ENCODE peak calls at places on chromosomes 6 and 20, in five cellular contexts. Q is GM20000, O is psoas muscle, N is GM23338, F is stomach. X is an unnamed sample.

GRCh38 chr20:63165538-63166422 is 50.2 kb downstream of the YTHDF1 start:
- DNase-seq in Q (no peak), O (no peak), N (no peak), F (no peak), X (no peak)

GRCh38 chr6:120826253-120826652 is 508.0 kb downstream of the TBC1D32 start:
- DNase-seq in Q (peak; percentile 8), O (no peak), N (peak; percentile 69), F (peak; percentile 55), X (peak; percentile 47)

GRCh38 chr20:47320990-47321805 is 35.3 kb downstream of the ZMYND8 start:
- DNase-seq in Q (no peak), O (peak; percentile 1), N (peak; percentile 51), F (peak; percentile 41), X (no peak)

GRCh38 chr6:138726066-138727060 is 47.2 kb upstream of the CCDC28A start:
- DNase-seq in Q (no peak), O (no peak), N (no peak), F (no peak), X (no peak)

GRCh38 chr6:17525637-17526036 is 74.5 kb upstream of the FAM8A1 start:
- DNase-seq in Q (no peak), O (no peak), N (no peak), F (no peak), X (no peak)

GRCh38 chr20:16518068-16518783 is 55.0 kb downstream of the KIF16B start:
- DNase-seq in Q (peak; percentile 50), O (no peak), N (peak; percentile 88), F (peak; percentile 52), X (peak; percentile 65)

GRCh38 chr6:145815875-145816274 is 1.3 kb upstream of the FBXO30 start:
- DNase-seq in Q (peak; percentile 32), O (no peak), N (no peak), F (no peak), X (no peak)

GRCh38 chr20:48727226-48727625 is 100.6 kb downstream of the PREX1 start:
- DNase-seq in Q (no peak), O (no peak), N (no peak), F (no peak), X (no peak)

GRCh38 chr6:85344996-85345395 is 104.9 kb upstream of the NT5E start:
- DNase-seq in Q (no peak), O (no peak), N (no peak), F (no peak), X (no peak)

GRCh38 chr6:36133912-36134311 is 3.6 kb downstream of the MAPK13 start:
- DNase-seq in Q (no peak), O (no peak), N (no peak), F (no peak), X (no peak)

GRCh38 chr6:115753446-115753845 is 307.2 kb downstream of the FRK start:
- DNase-seq in Q (no peak), O (no peak), N (no peak), F (no peak), X (no peak)

GRCh38 chr6:64224819-64225218 is 589.2 kb downstream of the PHF3 start:
- DNase-seq in Q (no peak), O (no peak), N (no peak), F (no peak), X (no peak)

GRCh38 chr6:68740828-68741500 is 105.9 kb downstream of the ADGRB3 start:
- DNase-seq in Q (peak; percentile 9), O (no peak), N (no peak), F (no peak), X (no peak)

GRCh38 chr6:92110390-92110789 is 1309.0 kb downstream of the EPHA7 start:
- DNase-seq in Q (no peak), O (no peak), N (no peak), F (no peak), X (no peak)

GRCh38 chr20:46129955-46130481 is 11.9 kb downstream of the CD40 start:
- DNase-seq in Q (no peak), O (no peak), N (peak; percentile 31), F (no peak), X (no peak)

GRCh38 chr6:12640438-12640837 is 76.1 kb upstream of the PHACTR1 start:
- DNase-seq in Q (no peak), O (no peak), N (no peak), F (no peak), X (no peak)

GRCh38 chr6:166006593-166007301 is 160.9 kb downstream of the TBXT start:
- DNase-seq in Q (no peak), O (no peak), N (peak; percentile 37), F (no peak), X (peak; percentile 41)

GRCh38 chr20:10864076-10864672 is 190.4 kb upstream of the JAG1 start:
- DNase-seq in Q (no peak), O (no peak), N (peak; percentile 32), F (peak; percentile 75), X (no peak)

GRCh38 chr6:119163006-119163405 is 84.5 kb upstream of the FAM184A start:
- DNase-seq in Q (no peak), O (no peak), N (no peak), F (no peak), X (no peak)

GRCh38 chr6:129893513-129894098 is 32.5 kb upstream of the TMEM244 start:
- DNase-seq in Q (peak; percentile 28), O (no peak), N (no peak), F (no peak), X (no peak)

GRCh38 chr6:135935951-135936601 is 84.6 kb downstream of the PDE7B start:
- DNase-seq in Q (no peak), O (no peak), N (no peak), F (no peak), X (no peak)

GRCh38 chr6:81075974-81076373 is 676.5 kb downstream of the TENT5A start:
- DNase-seq in Q (no peak), O (no peak), N (peak; percentile 76), F (no peak), X (peak; percentile 77)

GRCh38 chr20:41632896-41633295 is 14.7 kb upstream of the CHD6 start:
- DNase-seq in Q (no peak), O (no peak), N (no peak), F (no peak), X (no peak)

GRCh38 chr6:25122001-25122400 is 157.2 kb upstream of the CARMIL1 start:
- DNase-seq in Q (no peak), O (peak; percentile 35), N (no peak), F (no peak), X (no peak)

GRCh38 chr6:96570053-96570452 is 7.1 kb downstream of the FHL5 start:
- DNase-seq in Q (no peak), O (no peak), N (no peak), F (no peak), X (no peak)

GRCh38 chr6:105587349-105588115 is 184.7 kb upstream of the PREP start:
- DNase-seq in Q (no peak), O (no peak), N (no peak), F (no peak), X (no peak)

GRCh38 chr6:169782966-169783760 is 31.7 kb downstream of the ERMARD start:
- DNase-seq in Q (no peak), O (no peak), N (no peak), F (no peak), X (no peak)

GRCh38 chr20:57809149-57809548 is 99.3 kb upstream of the PMEPA1 start:
- DNase-seq in Q (no peak), O (no peak), N (no peak), F (no peak), X (no peak)

GRCh38 chr6:101110814-101111213 is 229.7 kb upstream of the ASCC3 start:
- DNase-seq in Q (no peak), O (no peak), N (no peak), F (no peak), X (no peak)

GRCh38 chr6:55069132-55069781 is 105.1 kb upstream of the HCRTR2 start:
- DNase-seq in Q (peak; percentile 5), O (no peak), N (peak; percentile 75), F (peak; percentile 32), X (peak; percentile 68)

GRCh38 chr6:1917628-1918371 is 308.1 kb downstream of the FOXC1 start:
- DNase-seq in Q (no peak), O (no peak), N (no peak), F (no peak), X (no peak)

GRCh38 chr6:134111062-134111677 is 58.7 kb upstream of the SLC2A12 start:
- DNase-seq in Q (peak; percentile 81), O (no peak), N (peak; percentile 88), F (no peak), X (peak; percentile 74)

GRCh38 chr6:9103876-9104521 is 668.7 kb upstream of the SLC35B3 start:
- DNase-seq in Q (no peak), O (no peak), N (peak; percentile 29), F (no peak), X (no peak)

GRCh38 chr6:149443411-149444181 is 41.2 kb downstream of the ZC3H12D start:
- DNase-seq in Q (no peak), O (no peak), N (no peak), F (no peak), X (no peak)

GRCh38 chr6:140586426-140587061 is 1212.1 kb upstream of the CITED2 start:
- DNase-seq in Q (peak; percentile 12), O (no peak), N (no peak), F (no peak), X (no peak)

DNA sequence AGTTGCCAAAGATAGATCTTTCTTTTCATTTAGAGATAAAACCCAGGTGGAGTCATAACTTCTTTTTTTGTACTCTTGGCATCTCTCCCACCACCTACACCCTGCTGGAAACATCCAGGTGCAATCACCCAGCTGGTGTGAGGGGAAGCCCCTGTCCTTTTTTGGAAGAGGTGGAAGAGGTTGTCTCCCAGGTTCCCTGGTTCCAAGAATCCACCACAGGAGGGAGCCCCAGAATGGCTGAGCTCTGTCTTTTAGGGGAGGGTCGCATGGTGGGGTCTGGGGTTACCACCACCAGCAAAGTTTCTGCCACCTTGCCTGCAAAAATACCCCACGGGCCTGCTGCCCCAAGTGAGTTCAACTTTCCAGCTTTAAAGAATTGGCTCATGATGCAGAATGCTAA is 10.8 kb downstream of the SMOC2 start:
- DNase-seq in Q (no peak), O (no peak), N (peak; percentile 72), F (no peak), X (peak; percentile 50)
- TF ChIP-seq CTCF in Q (no peak), O (no peak), N (peak; percentile 76), F (no peak), X (peak; percentile 62)

GRCh38 chr6:108145639-108146038 is 20.2 kb upstream of the NR2E1 start:
- DNase-seq in Q (no peak), O (no peak), N (peak; percentile 52), F (no peak), X (peak; percentile 50)
- TF ChIP-seq CTCF in Q (no peak), O (no peak), N (peak; percentile 18), F (no peak), X (peak; percentile 36)

DNA sequence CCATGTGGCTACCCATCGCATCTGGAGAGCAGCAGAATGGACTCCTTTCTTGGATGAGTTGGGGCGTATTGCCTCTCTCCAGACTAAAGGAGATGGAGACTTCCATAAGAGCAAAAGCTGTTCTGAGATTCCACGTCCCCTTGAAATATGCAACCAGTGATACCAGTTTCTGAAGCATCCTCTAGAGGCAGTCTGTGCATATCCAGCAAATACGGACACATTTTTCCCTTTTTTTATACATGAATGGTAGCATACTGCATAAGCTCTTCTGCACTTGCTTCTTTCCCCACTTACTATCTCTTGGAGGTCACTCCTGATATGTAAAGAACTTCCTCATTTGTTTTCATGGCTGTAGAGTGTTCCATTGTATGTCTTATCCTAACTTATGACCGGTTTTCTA is 34.6 kb downstream of the TAF8 start:
- DNase-seq in Q (no peak), O (no peak), N (no peak), F (no peak), X (no peak)
- TF ChIP-seq CTCF in Q (no peak), O (no peak), N (peak; percentile 5), F (no peak), X (no peak)

GRCh38 chr6:82711992-82712788 is 348.6 kb downstream of the TPBG start:
- DNase-seq in Q (no peak), O (peak; percentile 57), N (no peak), F (no peak), X (no peak)

GRCh38 chr6:82711105-82711829 is 347.6 kb downstream of the TPBG start:
- DNase-seq in Q (no peak), O (no peak), N (no peak), F (no peak), X (no peak)

GRCh38 chr6:82712826-82713225 is 349.2 kb downstream of the TPBG start:
- DNase-seq in Q (peak; percentile 32), O (no peak), N (peak; percentile 36), F (no peak), X (no peak)
- TF ChIP-seq CTCF in Q (peak; percentile 27), O (peak; percentile 21), N (peak; percentile 43), F (peak; percentile 40), X (peak; percentile 33)

X was measured in neural progenitor cell.